ENCODE peak calls at places on chromosomes 3 and 15, in five cellular contexts. M is omental fat pad, D is GM04503, R is RPMI7951, O is NCI-H1092 treated with DMSO at 0.1 percent for 48 hours. I is an unnamed sample.
A peak's percentile ranks its signal among the peaks of the same experiment; 100 is the strongest.

GRCh38 chr3:134029256-134029733 is 430 bp downstream of the SLCO2A1 start:
- DNase-seq in M (no peak), D (no peak), R (peak; percentile 22), O (no peak), I (no peak)

GRCh38 chr15:101275018-101275417 is 2.3 kb downstream of the SELENOS start:
- DNase-seq in M (no peak), D (no peak), O (no peak), R (no peak), I (no peak)

GRCh38 chr3:123692041-123692440 is 107.2 kb upstream of the HACD2 start:
- DNase-seq in M (no peak), R (peak; percentile 36), O (no peak), D (no peak), I (no peak)

GRCh38 chr3:116440196-116440595 is 5.1 kb downstream of the LSAMP start:
- DNase-seq in R (peak; percentile 18), D (peak; percentile 33), M (no peak), O (no peak), I (no peak)

GRCh38 chr15:25737218-25737643 is 125.9 kb downstream of the ATP10A start:
- DNase-seq in O (no peak), M (no peak), R (no peak), D (no peak), I (no peak)

GRCh38 chr15:31483053-31483923 is 156.7 kb downstream of the KLF13 start:
- DNase-seq in O (no peak), M (no peak), R (no peak), D (no peak), I (no peak)

GRCh38 chr3:100899440-100900091 is 93.7 kb downstream of the ABI3BP start:
- DNase-seq in M (no peak), D (no peak), O (no peak), R (no peak), I (no peak)

GRCh38 chr3:107962946-107963345 is 127.9 kb downstream of the CD47 start:
- DNase-seq in R (peak; percentile 77), O (no peak), D (no peak), M (no peak), I (peak; percentile 35)

GRCh38 chr15:19973718-19974117 is 567.9 kb downstream of the GOLGA6L6 start:
- DNase-seq in M (no peak), R (no peak), O (no peak), D (no peak), I (peak; percentile 11)

GRCh38 chr3:190718097-190718496 is 144.4 kb downstream of the GMNC start:
- DNase-seq in R (peak; percentile 12), O (no peak), M (no peak), D (no peak), I (no peak)

GRCh38 chr3:177554900-177555759 is 357.8 kb upstream of the TBL1XR1 start:
- DNase-seq in R (peak; percentile 89), D (peak; percentile 38), O (peak; percentile 78), M (no peak), I (no peak)

GRCh38 chr3:138434875-138435772 is 708 bp downstream of the ESYT3 start:
- DNase-seq in R (no peak), M (no peak), O (no peak), D (no peak), I (no peak)

GRCh38 chr15:44066211-44066827 is 128.8 kb downstream of the FRMD5 start:
- DNase-seq in D (no peak), O (peak; percentile 19), M (peak; percentile 48), R (peak; percentile 77), I (peak; percentile 71)

GRCh38 chr3:9231488-9231887 is 18.0 kb downstream of the SRGAP3 start:
- DNase-seq in O (no peak), M (no peak), D (no peak), R (no peak), I (no peak)

GRCh38 chr3:30684361-30684760 is 78.0 kb downstream of the TGFBR2 start:
- DNase-seq in R (no peak), O (no peak), M (no peak), D (no peak), I (no peak)

GRCh38 chr15:75167588-75168076 is 34.0 kb upstream of the C15orf39 start:
- DNase-seq in R (peak; percentile 83), O (no peak), D (no peak), M (no peak), I (no peak)

GRCh38 chr15:70876683-70877082 is 15.6 kb downstream of the THAP10 start:
- DNase-seq in R (no peak), O (no peak), M (no peak), D (no peak), I (no peak)

GRCh38 chr15:39595621-39596221 is 14.8 kb downstream of the THBS1 start:
- DNase-seq in R (peak; percentile 32), O (no peak), D (peak; percentile 65), M (no peak), I (no peak)

GRCh38 chr15:92091155-92091734 is 237.7 kb downstream of the SLCO3A1 start:
- DNase-seq in M (no peak), R (peak; percentile 16), D (no peak), O (peak; percentile 47), I (peak; percentile 80)

GRCh38 chr3:25960776-25961175 is 170.9 kb downstream of the OXSM start:
- DNase-seq in R (no peak), O (no peak), M (no peak), D (no peak), I (no peak)

GRCh38 chr15:74664028-74664616 is 31.7 kb downstream of the EDC3 start:
- DNase-seq in R (no peak), M (no peak), O (no peak), D (no peak), I (no peak)

GRCh38 chr3:165459924-165460540 is 263.8 kb upstream of the SLITRK3 start:
- DNase-seq in R (no peak), O (no peak), M (no peak), D (no peak), I (no peak)

GRCh38 chr3:183300996-183301562 is 48.0 kb downstream of the B3GNT5 start:
- DNase-seq in D (no peak), M (no peak), O (no peak), R (no peak), I (no peak)

GRCh38 chr15:81375461-81375860 is 1.4 kb upstream of the TMC3 start:
- DNase-seq in M (no peak), O (no peak), R (no peak), D (no peak), I (no peak)

GRCh38 chr15:52085289-52085688 is 27.3 kb downstream of the BCL2L10 start:
- DNase-seq in R (no peak), O (no peak), D (no peak), M (no peak), I (no peak)

GRCh38 chr15:63891079-63891762 is 57.5 kb upstream of the HERC1 start:
- DNase-seq in M (peak; percentile 89), D (no peak), O (peak; percentile 53), R (peak; percentile 76), I (peak; percentile 82)

GRCh38 chr3:7382293-7383033 is 521.5 kb downstream of the GRM7 start:
- DNase-seq in O (no peak), D (no peak), R (no peak), M (no peak), I (no peak)

GRCh38 chr3:112687621-112688020 is 46.7 kb upstream of the CCDC80 start:
- DNase-seq in O (no peak), M (no peak), R (no peak), D (no peak), I (no peak)

GRCh38 chr3:177824190-177824786 is 627.0 kb upstream of the TBL1XR1 start:
- DNase-seq in O (peak; percentile 71), R (peak; percentile 65), M (peak; percentile 49), D (no peak), I (peak; percentile 65)

GRCh38 chr3:172591876-172592771 is 68.9 kb upstream of the TNFSF10 start:
- DNase-seq in R (peak; percentile 99), M (no peak), D (no peak), O (no peak), I (no peak)

GRCh38 chr3:8929860-8930259 is 33.4 kb downstream of the RAD18 start:
- DNase-seq in D (no peak), R (no peak), M (no peak), O (no peak), I (no peak)

GRCh38 chr3:100590114-100590839 is 19.1 kb upstream of the ADGRG7 start:
- DNase-seq in O (peak; percentile 40), D (no peak), R (peak; percentile 67), M (no peak), I (peak; percentile 50)

GRCh38 chr3:136805795-136806194 is 13.1 kb upstream of the SLC35G2 start:
- DNase-seq in M (no peak), D (no peak), R (no peak), O (no peak), I (no peak)

I was measured in BE2C.